ENCODE peak calls at places on chromosomes 5 and 9, in ten cellular contexts. H is Ammon's horn, S is astrocyte of the hippocampus, T is GM04504, G is left kidney, Z is NCI-H1048, E is DMS79, B is neuronal stem cell, I is cardiac septum, U is SHP77. W is an unnamed sample.

GRCh38 chr5:106376522-106376921 is 1294.2 kb downstream of the EFNA5 start:
- DNase-seq in S (peak; percentile 82), G (no peak), U (no peak), E (no peak), T (peak; percentile 46), Z (no peak), B (no peak), I (no peak), H (no peak), W (no peak)

GRCh38 chr9:36138901-36139300 is 2.4 kb downstream of the GLIPR2 start:
- DNase-seq in T (no peak), U (no peak), E (no peak), Z (no peak), S (no peak), G (no peak), I (no peak), H (no peak), B (no peak), W (no peak)

GRCh38 chr5:59126665-59127354 is 543.9 kb downstream of the RAB3C start:
- DNase-seq in H (peak; percentile 22), I (no peak), T (no peak), B (no peak), U (peak; percentile 8), Z (no peak), E (no peak), G (peak; percentile 81), S (peak; percentile 67), W (peak; percentile 41)

GRCh38 chr5:163916376-163916775 is 411.0 kb downstream of the MAT2B start:
- DNase-seq in Z (no peak), U (no peak), T (no peak), G (peak; percentile 5), I (no peak), E (no peak), B (no peak), H (peak; percentile 69), S (peak; percentile 16), W (no peak)

GRCh38 chr5:137361275-137361674 is 137.9 kb downstream of the SPOCK1 start:
- DNase-seq in G (no peak), S (no peak), T (no peak), U (no peak), E (no peak), B (no peak), Z (no peak), I (no peak), H (no peak), W (no peak)

GRCh38 chr9:90847971-90848370 is 46.4 kb downstream of the SYK start:
- DNase-seq in U (no peak), T (no peak), Z (no peak), I (no peak), H (no peak), E (peak; percentile 28), B (no peak), G (no peak), S (no peak), W (no peak)

GRCh38 chr5:159444441-159445082 is 114.3 kb upstream of the IL12B start:
- DNase-seq in B (peak; percentile 39), U (no peak), S (peak; percentile 75), Z (no peak), E (peak; percentile 17), I (no peak), T (no peak), G (peak; percentile 87), H (peak; percentile 51), W (peak; percentile 66)

GRCh38 chr5:139293199-139293503 is 389 bp upstream of the MATR3 start:
- DNase-seq in Z (no peak), U (no peak), B (no peak), G (no peak), E (no peak), T (no peak), S (no peak), H (no peak), I (no peak), W (no peak)

GRCh38 chr9:121837113-121838010 is 185.9 kb downstream of the DAB2IP start:
- DNase-seq in B (no peak), Z (no peak), E (no peak), T (no peak), G (peak; percentile 49), U (no peak), S (no peak), I (peak; percentile 75), H (peak; percentile 54), W (no peak)

GRCh38 chr9:98192503-98193335 is at the start of gene CORO2A:
- DNase-seq in S (peak; percentile 89), H (peak; percentile 57), I (peak; percentile 79), G (peak; percentile 92), Z (no peak), T (peak; percentile 39), U (peak; percentile 75), B (peak; percentile 68), E (peak; percentile 48), W (peak; percentile 91)

GRCh38 chr5:132003170-132003744 is 8.2 kb downstream of the ACSL6 start:
- DNase-seq in H (peak; percentile 97), I (no peak), S (peak; percentile 83), G (peak; percentile 67), U (no peak), Z (no peak), T (no peak), B (peak; percentile 56), E (no peak), W (peak; percentile 72)

GRCh38 chr5:67897980-67898379 is 317.6 kb upstream of the PIK3R1 start:
- DNase-seq in B (no peak), G (no peak), H (no peak), U (no peak), E (no peak), I (no peak), S (no peak), T (no peak), Z (no peak), W (no peak)

GRCh38 chr5:111143910-111144309 is 51.8 kb downstream of the WDR36 start:
- DNase-seq in E (no peak), H (no peak), B (no peak), G (peak; percentile 14), S (peak; percentile 68), U (no peak), Z (no peak), T (peak; percentile 71), I (no peak), W (no peak)

GRCh38 chr5:31707294-31707693 is 68.4 kb downstream of the PDZD2 start:
- DNase-seq in G (no peak), Z (no peak), B (no peak), E (no peak), T (no peak), H (no peak), I (no peak), S (no peak), U (no peak), W (no peak)

GRCh38 chr9:138050472-138051330 is 173.1 kb downstream of the CACNA1B start:
- DNase-seq in T (no peak), U (no peak), E (no peak), B (no peak), G (no peak), S (no peak), H (no peak), Z (no peak), I (peak; percentile 44), W (no peak)

GRCh38 chr9:123278361-123278760 is 10.0 kb upstream of the STRBP start:
- DNase-seq in E (no peak), U (no peak), G (no peak), H (no peak), I (no peak), B (no peak), Z (no peak), T (no peak), S (no peak), W (no peak)

GRCh38 chr5:179863449-179864085 is 5.0 kb upstream of the MRNIP start:
- DNase-seq in B (no peak), U (no peak), T (no peak), H (no peak), I (no peak), G (no peak), Z (no peak), S (no peak), E (no peak), W (no peak)

GRCh38 chr5:96079075-96079474 is 117.4 kb upstream of the ELL2 start:
- DNase-seq in I (no peak), G (no peak), E (no peak), T (peak; percentile 78), H (peak; percentile 47), U (no peak), S (peak; percentile 86), Z (no peak), B (no peak), W (no peak)

GRCh38 chr5:33371660-33372059 is 69.1 kb upstream of the TARS1 start:
- DNase-seq in U (no peak), S (no peak), Z (no peak), G (no peak), B (no peak), H (no peak), E (no peak), T (peak; percentile 68), I (no peak), W (no peak)

GRCh38 chr5:159531554-159532105 is 201.3 kb upstream of the IL12B start:
- DNase-seq in B (no peak), G (no peak), Z (no peak), I (no peak), H (no peak), E (no peak), S (no peak), U (no peak), T (no peak), W (no peak)

GRCh38 chr9:89954229-89954628 is 349.4 kb downstream of the GADD45G start:
- DNase-seq in B (no peak), Z (no peak), U (peak; percentile 56), E (peak; percentile 51), H (no peak), S (no peak), G (no peak), T (no peak), I (no peak), W (no peak)

W was measured in GM23338.